ENCODE peak calls at places on chromosome 22, in five cellular contexts. P, D, B, F and W are unnamed samples.
A peak's percentile ranks its signal among the peaks of the same experiment; 100 is the strongest.

GRCh38 chr22:41341990-41342389 is 39.8 kb upstream of the TEF start:
- DNase-seq in P (no peak), D (no peak), B (no peak), F (no peak), W (no peak)

GRCh38 chr22:49923445-49923844 is 5.0 kb downstream of the CRELD2 start:
- DNase-seq in P (no peak), D (no peak), B (no peak), F (no peak), W (no peak)

GRCh38 chr22:49749227-49749626 is 78.4 kb downstream of the BRD1 start:
- DNase-seq in P (no peak), D (peak; percentile 24), B (no peak), F (no peak), W (no peak)

GRCh38 chr22:48919187-48919590 is 908.5 kb downstream of the BRD1 start:
- DNase-seq in P (no peak), D (no peak), B (no peak), F (no peak), W (no peak)

GRCh38 chr22:31138126-31138525 is 2.2 kb downstream of the PLA2G3 start:
- DNase-seq in P (no peak), D (peak; percentile 26), B (no peak), F (no peak), W (no peak)

GRCh38 chr22:26485013-26485412 is 1.3 kb downstream of the SRRD start:
- DNase-seq in P (no peak), D (no peak), B (no peak), F (no peak), W (no peak)

GRCh38 chr22:30636226-30637077 is 871 bp downstream of the SLC35E4 start:
- DNase-seq in P (peak; percentile 7), D (peak; percentile 60), B (no peak), F (peak; percentile 50), W (no peak)

GRCh38 chr22:26431151-26431995 is 2.3 kb downstream of the ASPHD2 start:
- DNase-seq in P (no peak), D (no peak), B (no peak), F (no peak), W (peak; percentile 25)

GRCh38 chr22:30763815-30764686 is 69.4 kb downstream of the OSBP2 start:
- DNase-seq in P (peak; percentile 68), D (peak; percentile 72), B (peak; percentile 55), F (peak; percentile 22), W (peak; percentile 39)

GRCh38 chr22:31084811-31085492 is 3.8 kb downstream of the SMTN start:
- DNase-seq in P (peak; percentile 86), D (peak; percentile 96), B (no peak), F (peak; percentile 88), W (no peak)

GRCh38 chr22:30160926-30161546 is 80.8 kb downstream of the HORMAD2 start:
- DNase-seq in P (no peak), D (no peak), B (no peak), F (no peak), W (no peak)

GRCh38 chr22:41813726-41814410 is 13.4 kb downstream of the CCDC134 start:
- DNase-seq in P (no peak), D (no peak), B (no peak), F (no peak), W (no peak)

GRCh38 chr22:31083377-31083768 is 2.3 kb downstream of the SMTN start:
- DNase-seq in P (no peak), D (peak; percentile 7), B (no peak), F (peak; percentile 47), W (no peak)

GRCh38 chr22:35399114-35399677 is 744 bp upstream of the MCM5 start:
- DNase-seq in P (no peak), D (peak; percentile 76), B (no peak), F (peak; percentile 51), W (no peak)

GRCh38 chr22:37300551-37301017 is 18.3 kb downstream of the CYTH4 start:
- DNase-seq in P (no peak), D (no peak), B (no peak), F (no peak), W (no peak)

GRCh38 chr22:37298748-37299495 is 16.6 kb downstream of the CYTH4 start:
- DNase-seq in P (no peak), D (peak; percentile 48), B (no peak), F (no peak), W (no peak)

GRCh38 chr22:37301144-37301820 is 19.0 kb downstream of the CYTH4 start:
- DNase-seq in P (no peak), D (no peak), B (no peak), F (no peak), W (no peak)

GRCh38 chr22:37302617-37303555 is 20.6 kb downstream of the CYTH4 start:
- DNase-seq in P (no peak), D (no peak), B (no peak), F (no peak), W (no peak)

DNA sequence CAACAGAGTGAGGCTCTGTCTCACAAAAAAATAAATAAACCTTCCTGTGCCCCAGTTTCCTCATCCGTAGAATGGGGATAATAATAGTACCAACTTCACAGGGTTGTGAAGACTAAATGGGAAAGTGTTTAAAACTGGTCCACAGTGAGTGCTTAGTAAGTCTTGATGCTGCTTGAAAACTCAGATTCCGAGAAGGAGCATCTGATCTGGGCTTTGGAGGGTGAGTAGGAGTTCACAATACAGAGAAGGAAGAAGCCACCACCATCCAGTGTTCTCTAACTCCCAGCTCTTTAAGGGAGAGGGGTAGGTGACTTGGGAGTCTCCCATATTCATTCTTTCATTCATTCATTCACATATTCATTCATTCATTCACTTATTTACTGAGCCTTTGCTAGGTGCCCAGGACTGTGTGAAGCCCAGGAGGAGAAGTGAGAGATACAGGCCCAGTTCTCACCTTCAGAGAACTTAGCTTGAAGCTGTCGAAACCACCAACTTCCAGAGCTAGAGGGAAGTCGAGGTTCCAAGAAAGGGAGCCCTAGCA is 17.7 kb downstream of the CYTH4 start:
- DNase-seq in P (no peak), D (no peak), B (no peak), F (no peak), W (no peak)
- H3K4me3 ChIP-seq in P (no peak overlapping the region), D (no peak overlapping the region), B (no peak overlapping the region), F (no peak overlapping the region), W (no peak overlapping the region)

GRCh38 chr22:17390087-17390486 is 20.8 kb downstream of the CECR2 start:
- DNase-seq in P (no peak), D (no peak), B (no peak), F (no peak), W (no peak)
- TF ChIP-seq CTCF in P (no peak), D (no peak), B (no peak), F (no peak), W (no peak)

DNA sequence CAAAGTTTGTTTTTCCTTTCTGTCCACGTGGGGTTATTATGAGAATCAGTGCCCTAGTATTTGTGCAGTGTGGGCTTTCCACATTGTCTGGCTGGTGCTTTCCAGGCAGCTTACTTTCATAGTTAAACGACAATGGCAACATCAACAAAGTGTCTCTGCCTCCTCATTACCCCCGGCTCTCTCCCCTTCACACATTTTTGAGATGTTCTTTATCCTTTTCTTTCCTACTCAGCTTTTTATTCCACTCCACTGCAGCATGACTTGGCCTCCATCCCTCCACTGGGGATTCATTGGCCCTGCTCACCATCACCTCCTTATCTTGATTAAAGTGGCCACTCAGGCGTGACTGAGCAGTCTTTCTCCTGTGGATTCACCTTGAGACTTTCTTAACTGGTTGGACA is 19.1 kb downstream of the SPECC1L start:
- DNase-seq in P (no peak), D (no peak), B (no peak), F (no peak), W (no peak)
- H3K4me3 ChIP-seq in P (no peak overlapping the region), D (peak overlapping the region; percentile 10), B (no peak overlapping the region), F (no peak overlapping the region), W (no peak overlapping the region)

GRCh38 chr22:46876357-46876934 is 114.0 kb downstream of the TBC1D22A start:
- DNase-seq in P (no peak), D (no peak), B (no peak), F (no peak), W (no peak)
- TF ChIP-seq CTCF in P (no peak), D (no peak), B (no peak), F (no peak), W (no peak)

DNA sequence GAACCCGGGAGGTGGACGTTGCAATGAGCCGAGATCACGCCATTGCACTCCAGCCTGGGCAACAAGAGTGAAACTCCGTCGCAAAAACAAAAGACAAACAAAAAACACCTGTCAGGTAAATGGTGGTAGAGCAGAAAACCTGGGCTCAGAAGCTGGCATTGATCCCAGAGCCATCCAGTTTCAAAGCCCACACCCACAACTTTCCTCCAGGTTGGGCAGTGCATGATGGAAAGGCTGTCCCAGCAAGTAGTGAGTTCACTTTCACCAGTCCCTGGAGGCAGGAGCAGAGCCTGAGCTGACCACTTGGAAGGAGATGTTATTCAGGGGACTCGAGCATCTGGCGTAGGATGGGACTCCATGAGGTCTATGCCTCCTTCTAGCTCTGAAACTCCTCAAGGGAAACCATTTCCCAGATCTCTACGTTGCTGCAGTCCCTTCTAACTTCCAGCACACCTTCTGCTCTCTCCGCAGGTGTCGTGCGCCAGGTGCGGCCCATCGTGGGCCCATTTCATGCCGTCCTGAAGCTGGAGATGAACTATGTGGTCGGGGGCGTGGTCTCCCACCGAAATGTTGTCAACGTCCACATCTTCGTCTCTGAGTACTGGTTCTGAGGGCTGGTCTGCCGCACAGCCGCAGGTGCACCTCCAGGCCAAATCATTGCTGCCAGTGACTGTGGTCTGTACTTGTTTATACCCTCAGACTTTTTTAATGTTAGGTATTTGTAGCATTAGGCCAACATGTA is 71.6 kb upstream of the ATXN10 start:
- DNase-seq in P (no peak), D (no peak), B (no peak), F (no peak), W (no peak)
- H3K4me3 ChIP-seq in P (no peak overlapping the region), D (no peak overlapping the region), B (no peak overlapping the region), F (no peak overlapping the region), W (no peak overlapping the region)

GRCh38 chr22:37472418-37473006 is 13.7 kb downstream of the MFNG start:
- DNase-seq in P (no peak), D (peak; percentile 75), B (no peak), F (no peak), W (no peak)
- TF ChIP-seq CTCF in P (peak; percentile 28), D (peak; percentile 63), B (peak; percentile 70), F (no peak), W (peak; percentile 81)